ENCODE peak calls at places on chromosome 12, in six cellular contexts. Z is fibroblast of lung, T is ovary, D is GM12878, S is tibial artery, U is MM.1S. J is an unnamed sample.
A peak's percentile ranks its signal among the peaks of the same experiment; 100 is the strongest.

GRCh38 chr12:91178139-91178561 is 4.5 kb downstream of the DCN start:
- DNase-seq in Z (peak; percentile 79), T (peak; percentile 47), D (no peak), S (no peak), U (peak; percentile 40), J (no peak)

GRCh38 chr12:125104978-125105377 is 39.7 kb downstream of the AACS start:
- DNase-seq in Z (no peak), T (no peak), D (no peak), S (no peak), U (no peak), J (no peak)

GRCh38 chr12:26317942-26318565 is 122.7 kb downstream of the SSPN start:
- DNase-seq in Z (peak; percentile 73), T (no peak), D (no peak), S (no peak), U (no peak), J (no peak)

GRCh38 chr12:56338643-56339422 is at the start of gene IL23A:
- DNase-seq in Z (no peak), T (no peak), D (peak; percentile 61), S (no peak), U (peak; percentile 93), J (peak; percentile 89)

GRCh38 chr12:131979606-131980005 is 29.9 kb downstream of the EP400 start:
- DNase-seq in Z (no peak), T (no peak), D (no peak), S (no peak), U (no peak), J (no peak)

GRCh38 chr12:120866143-120866542 is 38.0 kb downstream of the SPPL3 start:
- DNase-seq in Z (peak; percentile 69), T (no peak), D (no peak), S (no peak), U (no peak), J (no peak)

GRCh38 chr12:530871-531270 is 71.1 kb downstream of the B4GALNT3 start:
- DNase-seq in Z (no peak), T (no peak), D (no peak), S (no peak), U (no peak), J (no peak)

GRCh38 chr12:14193623-14194022 is 171.9 kb upstream of the ATF7IP start:
- DNase-seq in Z (no peak), T (no peak), D (no peak), S (no peak), U (no peak), J (no peak)

GRCh38 chr12:26434299-26434915 is 239.0 kb downstream of the SSPN start:
- DNase-seq in Z (peak; percentile 77), T (no peak), D (no peak), S (no peak), U (peak; percentile 11), J (no peak)

GRCh38 chr12:71730936-71731335 is 23.7 kb upstream of the RAB21 start:
- DNase-seq in Z (no peak), T (no peak), D (no peak), S (no peak), U (no peak), J (no peak)

GRCh38 chr12:90209029-90209428 is 500.4 kb upstream of the ATP2B1 start:
- DNase-seq in Z (no peak), T (no peak), D (no peak), S (no peak), U (no peak), J (no peak)

GRCh38 chr12:103677905-103678304 is 90.8 kb downstream of the STAB2 start:
- DNase-seq in Z (no peak), T (no peak), D (no peak), S (no peak), U (no peak), J (no peak)

GRCh38 chr12:52056801-52057613 is 5.8 kb downstream of the NR4A1 start:
- DNase-seq in Z (peak; percentile 24), T (peak; percentile 67), D (no peak), S (no peak), U (no peak), J (no peak)

GRCh38 chr12:96250119-96250685 is 56.0 kb downstream of the ELK3 start:
- DNase-seq in Z (no peak), T (no peak), D (no peak), S (no peak), U (no peak), J (no peak)

GRCh38 chr12:95701722-95702418 is 88.7 kb downstream of the NTN4 start:
- DNase-seq in Z (no peak), T (no peak), D (no peak), S (peak; percentile 31), U (no peak), J (no peak)

GRCh38 chr12:102454808-102455760 is 25.3 kb downstream of the IGF1 start:
- DNase-seq in Z (peak; percentile 87), T (no peak), D (no peak), S (peak; percentile 81), U (no peak), J (no peak)

GRCh38 chr12:47828967-47829482 is 9.3 kb upstream of the HDAC7 start:
- DNase-seq in Z (peak; percentile 70), T (peak; percentile 93), D (no peak), S (peak; percentile 83), U (no peak), J (no peak)

GRCh38 chr12:121107681-121108080 is 25.0 kb upstream of the P2RX7 start:
- DNase-seq in Z (no peak), T (no peak), D (no peak), S (no peak), U (no peak), J (no peak)

GRCh38 chr12:120215357-120215735 is 14.4 kb upstream of the RPLP0 start:
- DNase-seq in Z (no peak), T (no peak), D (no peak), S (no peak), U (no peak), J (no peak)

GRCh38 chr12:62802981-62803380 is 132.0 kb downstream of the PPM1H start:
- DNase-seq in Z (peak; percentile 18), T (no peak), D (no peak), S (no peak), U (no peak), J (no peak)

GRCh38 chr12:79629561-79629960 is 61.2 kb downstream of the PAWR start:
- DNase-seq in Z (no peak), T (no peak), D (no peak), S (no peak), U (no peak), J (no peak)

GRCh38 chr12:4270670-4271432 is 2.7 kb upstream of the CCND2 start:
- DNase-seq in Z (peak; percentile 37), T (no peak), D (no peak), S (peak; percentile 64), U (peak; percentile 64), J (peak; percentile 29)

GRCh38 chr12:32455607-32456063 is 56.3 kb downstream of the FGD4 start:
- DNase-seq in Z (peak; percentile 90), T (no peak), D (no peak), S (no peak), U (peak; percentile 87), J (peak; percentile 28)

GRCh38 chr12:55818140-55818728 is 393 bp downstream of the ORMDL2 start:
- DNase-seq in Z (no peak), T (no peak), D (no peak), S (no peak), U (no peak), J (no peak)

GRCh38 chr12:62758216-62758615 is 176.7 kb downstream of the PPM1H start:
- DNase-seq in Z (peak; percentile 92), T (no peak), D (no peak), S (no peak), U (no peak), J (no peak)

GRCh38 chr12:46386877-46387629 is 14.5 kb upstream of the SLC38A2 start:
- DNase-seq in Z (peak; percentile 86), T (no peak), D (no peak), S (peak; percentile 54), U (peak; percentile 54), J (no peak)

GRCh38 chr12:6468283-6468575 is 2.2 kb downstream of the VAMP1 start:
- DNase-seq in Z (peak; percentile 33), T (no peak), D (no peak), S (no peak), U (no peak), J (no peak)

GRCh38 chr12:52243264-52243773 is 10.3 kb downstream of the KRT7 start:
- DNase-seq in Z (no peak), T (no peak), D (no peak), S (no peak), U (no peak), J (no peak)

GRCh38 chr12:124188561-124189405 is 106.1 kb upstream of the RFLNA start:
- DNase-seq in Z (no peak), T (peak; percentile 50), D (no peak), S (no peak), U (no peak), J (no peak)

GRCh38 chr12:38101753-38102152 is 214.8 kb upstream of the ALG10B start:
- DNase-seq in Z (no peak), T (no peak), D (no peak), S (no peak), U (no peak), J (no peak)

GRCh38 chr12:114649585-114649984 is 34.4 kb downstream of the TBX3 start:
- DNase-seq in Z (no peak), T (no peak), D (no peak), S (no peak), U (no peak), J (no peak)

GRCh38 chr12:1928439-1929121 is 10.1 kb upstream of the CACNA2D4 start:
- DNase-seq in Z (no peak), T (no peak), D (no peak), S (no peak), U (no peak), J (no peak)

GRCh38 chr12:76259071-76259470 is 89.1 kb downstream of the BBS10 start:
- DNase-seq in Z (peak; percentile 53), T (no peak), D (no peak), S (no peak), U (no peak), J (no peak)

GRCh38 chr12:115988629-115989563 is 288.6 kb downstream of the MED13L start:
- DNase-seq in Z (no peak), T (no peak), D (no peak), S (no peak), U (no peak), J (no peak)
- H3K36me3 ChIP-seq in Z (peaks cover 2% of the 10 kb centered on the region), T (no peaks in the 10 kb centered on the region), D (peaks cover 8% of the 10 kb centered on the region), S (peaks cover 45% of the 10 kb centered on the region), U (no peaks in the 10 kb centered on the region), J (peaks cover 34% of the 10 kb centered on the region)

GRCh38 chr12:20653871-20654270 is 41.3 kb upstream of the SLCO1C1 start:
- DNase-seq in Z (no peak), T (no peak), D (no peak), S (no peak), U (no peak), J (no peak)
- H3K36me3 ChIP-seq in Z (no peaks in the 10 kb centered on the region), T (no peaks in the 10 kb centered on the region), D (no peaks in the 10 kb centered on the region), S (peaks cover 50% of the 10 kb centered on the region), U (no peaks in the 10 kb centered on the region), J (no peaks in the 10 kb centered on the region)

DNA sequence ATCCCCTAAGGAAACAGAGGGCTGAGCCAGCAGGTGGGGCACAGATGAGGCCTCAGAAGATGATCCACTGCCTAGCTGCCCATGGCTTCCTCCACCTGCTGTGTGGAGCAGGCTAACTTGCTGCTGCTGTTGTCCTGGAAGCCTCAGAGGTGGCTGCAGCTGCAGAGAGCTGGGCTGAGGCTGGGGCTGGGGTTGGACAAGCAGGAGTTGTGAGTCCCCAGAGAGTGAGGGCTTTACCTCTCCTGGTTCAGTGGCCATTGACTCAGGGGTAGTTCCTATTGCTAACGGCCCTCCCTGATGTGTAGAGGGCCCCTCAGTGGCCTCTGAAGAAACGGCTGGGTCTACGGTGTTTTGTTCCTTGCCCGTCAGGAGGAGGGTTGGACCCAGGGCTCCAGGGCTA is 13.7 kb upstream of the PRKAG1 start:
- DNase-seq in Z (no peak), T (no peak), D (no peak), S (no peak), U (no peak), J (no peak)
- H3K36me3 ChIP-seq in Z (peaks cover 35% of the 10 kb centered on the region), T (no peaks in the 10 kb centered on the region), D (peaks cover 28% of the 10 kb centered on the region), S (peaks cover 83% of the 10 kb centered on the region), U (no peaks in the 10 kb centered on the region), J (peaks cover 54% of the 10 kb centered on the region)

GRCh38 chr12:12474931-12475485 is 87.7 kb downstream of the DUSP16 start:
- DNase-seq in Z (no peak), T (no peak), D (peak; percentile 87), S (no peak), U (no peak), J (peak; percentile 76)
- H3K36me3 ChIP-seq in Z (peaks cover 11% of the 10 kb centered on the region), T (no peaks in the 10 kb centered on the region), D (peaks cover 27% of the 10 kb centered on the region), S (peaks cover 31% of the 10 kb centered on the region), U (peaks cover 4% of the 10 kb centered on the region), J (peaks cover 22% of the 10 kb centered on the region)

J was measured in CD4-positive, alpha-beta memory T cell.